ENCODE peak calls at places on chromosome 5, in six cellular contexts. One of them, this sample, is unnamed.

GRCh38 chr5:151257731-151258715 is 5.0 kb downstream of the GM2A start:
- DNase-seq in H9: no peak
- DNase-seq in IMR-90: peak; percentile 19
- DNase-seq in neuronal stem cell: no peak
- DNase-seq in trophoblast cell: peak; percentile 97
- DNase-seq in H1: no peak
- DNase-seq in this sample: peak; percentile 61

GRCh38 chr5:119017999-119018398 is 29.7 kb upstream of the DTWD2 start:
- DNase-seq in H9: no peak
- DNase-seq in trophoblast cell: no peak
- DNase-seq in neuronal stem cell: no peak
- DNase-seq in IMR-90: peak; percentile 33
- DNase-seq in H1: no peak
- DNase-seq in this sample: no peak

GRCh38 chr5:173800340-173800739 is 87.8 kb upstream of the CPEB4 start:
- DNase-seq in H9: no peak
- DNase-seq in neuronal stem cell: no peak
- DNase-seq in trophoblast cell: peak; percentile 96
- DNase-seq in IMR-90: no peak
- DNase-seq in H1: no peak
- DNase-seq in this sample: no peak

GRCh38 chr5:92562065-92562464 is 1019.0 kb downstream of the NR2F1-AS1 start:
- DNase-seq in trophoblast cell: no peak
- DNase-seq in IMR-90: peak; percentile 19
- DNase-seq in H1: no peak
- DNase-seq in H9: no peak
- DNase-seq in neuronal stem cell: no peak
- DNase-seq in this sample: no peak

GRCh38 chr5:88792144-88792840 is 90.7 kb downstream of the MEF2C start:
- DNase-seq in H1: no peak
- DNase-seq in H9: no peak
- DNase-seq in neuronal stem cell: no peak
- DNase-seq in IMR-90: peak; percentile 69
- DNase-seq in trophoblast cell: no peak
- DNase-seq in this sample: peak; percentile 15

GRCh38 chr5:95936812-95937397 is 24.7 kb downstream of the ELL2 start:
- DNase-seq in trophoblast cell: no peak
- DNase-seq in H1: no peak
- DNase-seq in H9: no peak
- DNase-seq in IMR-90: no peak
- DNase-seq in neuronal stem cell: no peak
- DNase-seq in this sample: no peak

GRCh38 chr5:113336975-113337374 is 97.8 kb downstream of the TSSK1B start:
- DNase-seq in trophoblast cell: peak; percentile 49
- DNase-seq in IMR-90: peak; percentile 77
- DNase-seq in H9: peak; percentile 67
- DNase-seq in neuronal stem cell: no peak
- DNase-seq in H1: peak; percentile 55
- DNase-seq in this sample: peak; percentile 75

GRCh38 chr5:97181856-97182545 is 1.0 kb downstream of the RIOK2 start:
- DNase-seq in neuronal stem cell: no peak
- DNase-seq in H1: no peak
- DNase-seq in H9: no peak
- DNase-seq in IMR-90: peak; percentile 50
- DNase-seq in trophoblast cell: no peak
- DNase-seq in this sample: peak; percentile 28

GRCh38 chr5:849651-850301 is 1.0 kb downstream of the ZDHHC11 start:
- DNase-seq in H1: no peak
- DNase-seq in IMR-90: no peak
- DNase-seq in trophoblast cell: peak; percentile 68
- DNase-seq in H9: no peak
- DNase-seq in neuronal stem cell: peak; percentile 58
- DNase-seq in this sample: peak; percentile 78

GRCh38 chr5:155532621-155533314 is 519.2 kb downstream of the KIF4B start:
- DNase-seq in H9: no peak
- DNase-seq in IMR-90: no peak
- DNase-seq in H1: no peak
- DNase-seq in trophoblast cell: peak; percentile 10
- DNase-seq in neuronal stem cell: no peak
- DNase-seq in this sample: no peak

GRCh38 chr5:181260720-181261319 is at the start of gene TRIM52:
- DNase-seq in IMR-90: peak; percentile 87
- DNase-seq in neuronal stem cell: peak; percentile 94
- DNase-seq in H9: peak; percentile 96
- DNase-seq in H1: peak; percentile 94
- DNase-seq in trophoblast cell: peak; percentile 98
- DNase-seq in this sample: peak; percentile 93

GRCh38 chr5:135498662-135498995 is 37.1 kb downstream of the NEUROG1 start:
- DNase-seq in neuronal stem cell: no peak
- DNase-seq in trophoblast cell: no peak
- DNase-seq in H9: no peak
- DNase-seq in IMR-90: no peak
- DNase-seq in H1: no peak
- DNase-seq in this sample: no peak

GRCh38 chr5:68432682-68433081 is 217.1 kb downstream of the PIK3R1 start:
- DNase-seq in IMR-90: no peak
- DNase-seq in H1: no peak
- DNase-seq in neuronal stem cell: no peak
- DNase-seq in H9: no peak
- DNase-seq in trophoblast cell: no peak
- DNase-seq in this sample: no peak

GRCh38 chr5:470961-471749 is 28.2 kb downstream of the EXOC3 start:
- DNase-seq in trophoblast cell: no peak
- DNase-seq in H1: no peak
- DNase-seq in H9: no peak
- DNase-seq in IMR-90: no peak
- DNase-seq in neuronal stem cell: no peak
- DNase-seq in this sample: peak; percentile 6

GRCh38 chr5:107043665-107044064 is 627.1 kb downstream of the EFNA5 start:
- DNase-seq in H9: no peak
- DNase-seq in trophoblast cell: no peak
- DNase-seq in H1: no peak
- DNase-seq in IMR-90: no peak
- DNase-seq in neuronal stem cell: no peak
- DNase-seq in this sample: no peak

GRCh38 chr5:140883373-140883772 is 1.4 kb downstream of the PCDHA13 start:
- DNase-seq in H9: no peak
- DNase-seq in H1: no peak
- DNase-seq in IMR-90: no peak
- DNase-seq in neuronal stem cell: no peak
- DNase-seq in trophoblast cell: no peak
- DNase-seq in this sample: no peak

GRCh38 chr5:18243846-18244245 is 609.6 kb downstream of the TAF11L14 start:
- DNase-seq in H9: no peak
- DNase-seq in IMR-90: no peak
- DNase-seq in neuronal stem cell: no peak
- DNase-seq in trophoblast cell: no peak
- DNase-seq in H1: no peak
- DNase-seq in this sample: no peak

DNA sequence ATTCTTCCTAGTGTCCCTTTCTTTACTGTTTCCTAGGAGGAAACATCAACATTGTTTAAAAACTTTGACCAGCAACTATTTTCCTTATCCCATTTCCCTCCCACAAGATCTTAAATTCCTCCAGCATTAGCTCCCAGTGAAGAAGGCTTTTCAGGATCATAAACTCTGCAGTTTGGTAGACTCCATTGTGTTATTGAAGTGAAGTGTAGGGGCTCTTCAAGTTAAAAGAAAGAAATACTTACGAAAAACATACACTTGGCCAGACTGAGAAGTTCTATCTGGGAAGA is 22.4 kb downstream of the LIFR start:
- DNase-seq in H1: no peak
- DNase-seq in neuronal stem cell: no peak
- DNase-seq in H9: no peak
- DNase-seq in IMR-90: no peak
- DNase-seq in trophoblast cell: no peak
- DNase-seq in this sample: no peak
- H3K27ac ChIP-seq in H1: no peak overlapping the region
- H3K27ac ChIP-seq in neuronal stem cell: no peak overlapping the region
- H3K27ac ChIP-seq in H9: no peak overlapping the region
- H3K27ac ChIP-seq in IMR-90: no peak overlapping the region
- H3K27ac ChIP-seq in trophoblast cell: no peak overlapping the region
- H3K27ac ChIP-seq in this sample: no peak overlapping the region

DNA sequence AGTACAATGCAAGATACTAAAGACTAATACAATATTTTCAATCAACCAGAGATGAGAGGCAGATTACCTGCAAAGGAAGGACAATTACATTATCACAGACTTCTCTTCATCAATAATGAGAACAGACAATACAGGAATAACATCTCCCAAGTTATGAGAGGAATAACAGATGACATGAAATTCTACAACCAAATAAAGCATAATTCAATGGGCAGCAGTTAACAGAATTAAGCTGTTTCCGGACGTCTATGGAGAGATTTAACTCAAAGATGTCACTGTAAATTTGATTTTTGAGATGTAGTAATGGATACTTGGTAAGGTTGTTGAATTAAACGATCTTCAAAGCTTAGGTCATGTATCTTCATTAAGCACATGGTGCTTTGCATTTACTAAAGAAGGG is 19.8 kb upstream of the PARP8 start:
- DNase-seq in trophoblast cell: no peak
- DNase-seq in IMR-90: no peak
- DNase-seq in H9: no peak
- DNase-seq in H1: no peak
- DNase-seq in neuronal stem cell: no peak
- DNase-seq in this sample: no peak
- H2AFZ ChIP-seq in trophoblast cell: no peak overlapping the region
- H2AFZ ChIP-seq in IMR-90: no peak overlapping the region
- H2AFZ ChIP-seq in H9: no peak overlapping the region
- H2AFZ ChIP-seq in H1: no peak overlapping the region
- H2AFZ ChIP-seq in neuronal stem cell: no peak overlapping the region
- H2AFZ ChIP-seq in this sample: no peak overlapping the region

GRCh38 chr5:16579142-16579541 is 37.7 kb downstream of the RETREG1 start:
- DNase-seq in IMR-90: no peak
- DNase-seq in trophoblast cell: no peak
- DNase-seq in neuronal stem cell: no peak
- DNase-seq in H9: no peak
- DNase-seq in H1: no peak
- DNase-seq in this sample: no peak

GRCh38 chr5:16580382-16580781 is 36.4 kb downstream of the RETREG1 start:
- DNase-seq in H9: no peak
- DNase-seq in H1: no peak
- DNase-seq in IMR-90: no peak
- DNase-seq in neuronal stem cell: no peak
- DNase-seq in trophoblast cell: no peak
- DNase-seq in this sample: no peak

GRCh38 chr5:16574789-16575785 is 41.7 kb downstream of the RETREG1 start:
- DNase-seq in trophoblast cell: peak; percentile 29
- DNase-seq in IMR-90: peak; percentile 89
- DNase-seq in neuronal stem cell: peak; percentile 31
- DNase-seq in H9: peak; percentile 60
- DNase-seq in H1: no peak
- DNase-seq in this sample: peak; percentile 31

GRCh38 chr5:16578474-16578883 is 38.3 kb downstream of the RETREG1 start:
- DNase-seq in H1: no peak
- DNase-seq in H9: no peak
- DNase-seq in trophoblast cell: no peak
- DNase-seq in IMR-90: no peak
- DNase-seq in neuronal stem cell: no peak
- DNase-seq in this sample: no peak

GRCh38 chr5:16577677-16578076 is 39.1 kb downstream of the RETREG1 start:
- DNase-seq in H9: peak; percentile 44
- DNase-seq in IMR-90: no peak
- DNase-seq in trophoblast cell: no peak
- DNase-seq in neuronal stem cell: no peak
- DNase-seq in H1: peak; percentile 41
- DNase-seq in this sample: no peak
- H4K91ac ChIP-seq in H9: no peak overlapping the region
- H4K91ac ChIP-seq in IMR-90: no peak overlapping the region
- H4K91ac ChIP-seq in trophoblast cell: no peak overlapping the region
- H4K91ac ChIP-seq in neuronal stem cell: no peak overlapping the region
- H4K91ac ChIP-seq in H1: no peak overlapping the region
- H4K91ac ChIP-seq in this sample: no peak overlapping the region

DNA sequence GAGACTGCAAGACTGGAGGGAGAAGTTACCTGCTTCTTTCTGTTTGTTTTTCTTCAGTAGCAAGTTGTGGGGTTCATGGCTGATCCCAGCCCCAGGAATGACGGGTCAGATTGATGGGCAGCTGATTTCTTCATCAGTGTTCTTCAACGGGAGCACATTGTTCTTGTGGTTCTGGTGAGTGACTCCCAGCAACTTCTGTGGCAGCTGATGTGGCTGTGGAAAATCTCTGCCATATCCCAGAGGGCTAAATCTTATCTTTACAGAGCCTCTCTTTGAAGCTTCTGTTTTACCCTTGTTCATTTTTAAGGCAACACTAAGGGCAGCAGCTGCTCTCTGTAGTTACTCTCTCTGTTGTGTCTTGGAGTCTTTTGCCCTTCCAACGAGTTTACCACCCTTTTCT is 710.3 kb downstream of the PRELID2 start:
- DNase-seq in trophoblast cell: no peak
- DNase-seq in H9: no peak
- DNase-seq in IMR-90: no peak
- DNase-seq in neuronal stem cell: no peak
- DNase-seq in H1: no peak
- DNase-seq in this sample: no peak
- H3K27ac ChIP-seq in trophoblast cell: no peak overlapping the region
- H3K27ac ChIP-seq in H9: no peak overlapping the region
- H3K27ac ChIP-seq in IMR-90: no peak overlapping the region
- H3K27ac ChIP-seq in neuronal stem cell: no peak overlapping the region
- H3K27ac ChIP-seq in H1: no peak overlapping the region
- H3K27ac ChIP-seq in this sample: no peak overlapping the region

DNA sequence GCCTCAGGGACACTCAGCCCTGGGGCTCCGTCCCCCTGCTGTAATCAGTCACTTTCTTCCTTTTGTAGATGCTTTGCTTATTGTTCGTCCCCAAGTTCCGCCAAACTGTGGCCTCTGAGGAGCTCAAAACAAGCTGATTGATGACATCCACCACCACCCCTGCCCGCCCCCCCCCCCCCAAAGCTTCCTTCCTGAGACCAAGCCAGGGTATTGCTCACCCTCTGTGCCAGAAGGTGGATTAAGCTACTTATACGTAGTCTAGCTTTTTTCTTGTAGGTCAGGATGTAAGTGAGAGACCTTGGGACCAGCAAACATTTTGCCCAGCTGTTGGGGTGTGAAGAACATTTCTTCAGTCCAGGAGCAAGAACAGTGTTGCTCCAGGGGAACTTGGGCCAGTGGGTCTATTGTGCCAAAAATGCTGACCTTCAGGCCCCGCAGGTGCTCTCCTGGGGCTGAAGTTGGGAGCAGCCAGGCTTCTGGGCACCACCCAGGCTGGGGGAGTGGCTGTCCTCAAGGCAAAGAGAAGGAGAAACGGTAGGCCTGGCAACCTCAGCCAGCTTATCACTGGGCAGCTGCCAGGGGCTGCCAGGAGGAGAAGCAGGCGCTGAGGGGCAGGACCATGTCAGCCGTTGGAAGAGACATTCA is 17.9 kb downstream of the NEURL1B start:
- DNase-seq in H1: no peak
- DNase-seq in neuronal stem cell: no peak
- DNase-seq in H9: no peak
- DNase-seq in IMR-90: peak; percentile 46
- DNase-seq in trophoblast cell: no peak
- DNase-seq in this sample: peak; percentile 48
- H2AFZ ChIP-seq in H1: no peak overlapping the region
- H2AFZ ChIP-seq in neuronal stem cell: no peak overlapping the region
- H2AFZ ChIP-seq in H9: no peak overlapping the region
- H2AFZ ChIP-seq in IMR-90: peak overlapping the region; percentile 91
- H2AFZ ChIP-seq in trophoblast cell: no peak overlapping the region
- H2AFZ ChIP-seq in this sample: no peak overlapping the region

This sample was measured in mesenchymal stem cell.